ENCODE peak calls at places on chromosome 7, in eight cellular contexts. Z, D, X, P, J, E, Y and U are unnamed samples. For H3K4me1, the result is how much of the 10 kb centered on the place peaks cover.

GRCh38 chr7:147477526-147477925 is 1113.0 kb upstream of the C7orf33 start:
- DNase-seq in Z (no peak), J (no peak), E (no peak), Y (no peak), P (no peak), X (no peak), D (no peak), U (no peak)

GRCh38 chr7:46485481-46486065 is 564.5 kb upstream of the IGFBP3 start:
- DNase-seq in X (peak), Y (peak), P (peak), J (no peak), Z (peak), D (peak), E (no peak), U (peak)

GRCh38 chr7:25950488-25951413 is 201.2 kb upstream of the NFE2L3 start:
- DNase-seq in D (peak), X (peak), E (peak), P (peak), J (peak), Z (peak), Y (peak), U (peak)

GRCh38 chr7:141550694-141551079 is 523 bp upstream of the AGK start:
- DNase-seq in E (peak), X (no peak), J (peak), D (no peak), Z (no peak), Y (no peak), P (no peak), U (peak)

GRCh38 chr7:80637453-80637852 is 989 bp upstream of the CD36 start:
- DNase-seq in Z (no peak), P (no peak), X (no peak), Y (no peak), J (no peak), D (no peak), E (no peak), U (no peak)

GRCh38 chr7:134701272-134701671 is 54.6 kb downstream of the BPGM start:
- DNase-seq in J (peak), D (peak), E (no peak), P (no peak), X (no peak), Y (peak), Z (no peak), U (peak)

GRCh38 chr7:126339813-126340212 is 912.9 kb downstream of the GRM8 start:
- DNase-seq in Y (no peak), J (peak), D (no peak), P (no peak), X (no peak), E (no peak), Z (no peak), U (no peak)

GRCh38 chr7:88758355-88759215 is 915 bp upstream of the ZNF804B start:
- DNase-seq in J (peak), E (peak), D (peak), Y (no peak), X (no peak), Z (peak), P (peak), U (peak)

GRCh38 chr7:42560866-42561265 is 323.9 kb upstream of the GLI3 start:
- DNase-seq in D (no peak), Y (no peak), E (no peak), P (no peak), X (peak), J (no peak), Z (no peak), U (no peak)

GRCh38 chr7:149584530-149584929 is 86.9 kb upstream of the ZNF746 start:
- DNase-seq in Y (no peak), Z (no peak), X (no peak), E (no peak), J (no peak), P (no peak), D (no peak), U (no peak)

GRCh38 chr7:109437957-109438356 is 868.3 kb downstream of the DNAJB9 start:
- DNase-seq in E (no peak), Z (no peak), J (no peak), P (no peak), Y (no peak), D (no peak), X (no peak), U (no peak)

GRCh38 chr7:194996-195829 is 2.8 kb downstream of the FAM20C start:
- DNase-seq in Z (peak), E (no peak), X (no peak), D (no peak), J (no peak), P (peak), Y (peak), U (peak)

GRCh38 chr7:107563761-107564552 is at the start of the genes COG5 and DUS4L:
- DNase-seq in J (peak), Y (peak), E (peak), P (peak), X (peak), D (peak), Z (peak), U (peak)

GRCh38 chr7:70704921-70705346 is 427.0 kb upstream of the GALNT17 start:
- DNase-seq in E (no peak), Z (peak), P (peak), Y (no peak), J (no peak), D (no peak), X (no peak), U (no peak)
- H3K4me2 ChIP-seq in E (no peak), Z (no peak), P (no peak), Y (no peak), J (peak), D (no peak), X (no peak), U (no peak)

GRCh38 chr7:131218727-131219128 is 108.9 kb upstream of the MKLN1 start:
- DNase-seq in J (no peak), Y (no peak), D (no peak), Z (no peak), P (no peak), X (no peak), E (no peak), U (no peak)

GRCh38 chr7:131221061-131221460 is 106.6 kb upstream of the MKLN1 start:
- DNase-seq in P (no peak), D (no peak), E (no peak), Y (no peak), Z (no peak), J (no peak), X (no peak), U (no peak)

GRCh38 chr7:131223151-131223550 is 104.5 kb upstream of the MKLN1 start:
- DNase-seq in P (no peak), X (no peak), E (no peak), J (no peak), Y (no peak), D (no peak), Z (no peak), U (no peak)

GRCh38 chr7:131222171-131222570 is 105.5 kb upstream of the MKLN1 start:
- DNase-seq in P (no peak), J (no peak), Z (no peak), X (no peak), Y (no peak), D (no peak), E (no peak), U (no peak)

GRCh38 chr7:131219277-131220041 is 108.2 kb upstream of the MKLN1 start:
- DNase-seq in Y (no peak), E (peak), Z (no peak), J (no peak), D (no peak), X (no peak), P (no peak), U (no peak)
- H3K9ac ChIP-seq in Y (no peak), E (no peak), Z (no peak), J (no peak), D (no peak), X (no peak), P (no peak), U (no peak)

GRCh38 chr7:130957722-130958360 is 223.8 kb upstream of the KLF14 start:
- DNase-seq in E (no peak), Y (no peak), J (no peak), Z (no peak), D (no peak), P (no peak), X (no peak), U (no peak)

GRCh38 chr7:130959743-130960207 is 225.8 kb upstream of the KLF14 start:
- DNase-seq in J (no peak), E (no peak), Y (peak), X (peak), P (peak), D (peak), Z (peak), U (peak)

GRCh38 chr7:130960208-130960988 is 226.4 kb upstream of the KLF14 start:
- DNase-seq in E (no peak), P (peak), D (peak), Z (peak), X (peak), J (no peak), Y (peak), U (peak)

GRCh38 chr7:130957140-130957513 is 223.1 kb upstream of the KLF14 start:
- DNase-seq in Z (no peak), Y (no peak), X (no peak), D (no peak), E (no peak), J (no peak), P (no peak), U (peak)

DNA sequence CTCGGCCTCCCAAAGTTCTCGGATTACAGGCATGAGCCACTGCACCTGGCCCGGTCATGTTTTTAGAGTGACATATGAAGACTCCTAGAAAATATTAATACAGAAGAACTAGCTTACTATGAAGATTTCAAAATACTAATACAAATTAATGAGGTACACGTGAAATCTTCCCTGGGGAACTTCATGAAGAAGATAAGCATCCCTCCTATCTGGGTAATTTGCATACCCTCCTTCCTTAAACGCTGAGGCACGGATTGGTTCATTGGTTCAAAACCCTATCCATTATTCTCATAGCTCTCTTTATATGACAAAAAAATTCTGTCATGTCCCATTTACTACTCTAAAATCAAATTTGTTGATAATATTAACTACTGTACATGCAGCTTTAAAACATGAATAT is 224.8 kb upstream of the KLF14 start:
- DNase-seq in P (no peak), D (no peak), Z (no peak), J (no peak), Y (no peak), X (no peak), E (no peak), U (no peak)
- H3K4me1 ChIP-seq in P (half or more), D (under half), Z (under half), J (half or more), Y (under half), X (under half), E (under half), U (half or more)

GRCh38 chr7:24406053-24406561 is 122.1 kb downstream of the NPY start:
- DNase-seq in D (no peak), P (peak), X (peak), Y (no peak), E (peak), Z (peak), J (no peak), U (no peak)
- H3K4me2 ChIP-seq in D (no peak), P (no peak), X (peak), Y (no peak), E (no peak), Z (no peak), J (no peak), U (no peak)

DNA sequence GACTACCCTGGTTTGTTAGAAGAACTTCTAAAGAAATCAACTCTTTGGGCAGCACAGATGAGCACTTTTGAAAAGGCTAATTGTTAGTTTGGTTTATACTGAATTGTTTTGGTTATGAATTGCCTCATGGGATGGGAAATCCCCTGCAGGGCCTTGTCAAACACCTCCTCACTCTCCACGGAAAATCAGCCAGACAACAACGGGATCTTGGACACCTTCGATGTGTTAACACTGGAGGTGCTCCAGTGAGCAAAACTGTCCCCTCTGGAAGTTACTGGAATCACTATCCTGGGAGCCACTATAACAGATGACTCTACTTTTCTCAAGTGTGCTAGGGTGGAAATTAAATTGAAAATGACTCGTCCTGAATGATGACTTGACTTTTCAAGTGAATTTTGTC is 38.7 kb downstream of the CDK6 start:
- DNase-seq in D (no peak), Y (peak), J (no peak), Z (peak), X (peak), E (no peak), P (peak), U (peak)
- H3K9ac ChIP-seq in D (no peak), Y (no peak), J (no peak), Z (no peak), X (no peak), E (no peak), P (no peak), U (no peak)

GRCh38 chr7:56026538-56026937 is 24.7 kb downstream of the PSPH start:
- DNase-seq in E (no peak), X (peak), Y (no peak), J (no peak), D (no peak), Z (no peak), P (no peak), U (no peak)
- H3K4me1 ChIP-seq in E (under half), X (under half), Y (under half), J (under half), D (under half), Z (under half), P (under half), U (under half)

GRCh38 chr7:21044913-21045312 is 258.2 kb upstream of the SP8 start:
- DNase-seq in Y (no peak), P (no peak), E (no peak), Z (no peak), J (no peak), X (no peak), D (no peak), U (no peak)
- H3K4me2 ChIP-seq in Y (no peak), P (no peak), E (no peak), Z (no peak), J (no peak), X (no peak), D (no peak), U (no peak)

GRCh38 chr7:139457153-139457946 is 26.1 kb downstream of the KLRG2 start:
- DNase-seq in Z (peak), Y (peak), X (no peak), J (no peak), D (peak), E (no peak), P (peak), U (peak)
- H3K9ac ChIP-seq in Z (no peak), Y (no peak), X (no peak), J (no peak), D (no peak), E (no peak), P (peak), U (peak)

GRCh38 chr7:116711790-116712189 is 39.8 kb downstream of the MET start:
- DNase-seq in Y (no peak), E (no peak), P (no peak), X (no peak), D (no peak), Z (no peak), J (no peak), U (no peak)
- H3K4me1 ChIP-seq in Y (under half), E (under half), P (under half), X (under half), D (half or more), Z (under half), J (under half), U (half or more)

GRCh38 chr7:17696422-17696821 is 243.9 kb downstream of the SNX13 start:
- DNase-seq in E (no peak), Y (peak), Z (peak), D (peak), J (no peak), X (peak), P (peak), U (peak)
- H3K4me2 ChIP-seq in E (no peak), Y (peak), Z (no peak), D (peak), J (no peak), X (peak), P (peak), U (no peak)